ENCODE peak calls at places on chromosomes 11 and 22, in four cellular contexts. C is heart right ventricle, X is chondrocyte, Q is NCI-H1105 treated with DMSO at 0.1 percent for 48 hours. S is an unnamed sample.

GRCh38 chr11:64854534-64855502 is 10.4 kb upstream of the CDC42BPG start:
- DNase-seq in C (peak; percentile 80), X (peak; percentile 95), Q (no peak), S (no peak)

GRCh38 chr11:59551651-59552521 is 40.5 kb downstream of the OR4D9 start:
- DNase-seq in C (no peak), X (no peak), Q (no peak), S (peak; percentile 23)

GRCh38 chr11:47449541-47449940 is 605 bp upstream of the RAPSN start:
- DNase-seq in C (no peak), X (no peak), Q (no peak), S (no peak)

GRCh38 chr11:69721745-69722144 is 17.9 kb upstream of the FGF19 start:
- DNase-seq in C (no peak), X (no peak), Q (no peak), S (peak; percentile 11)

GRCh38 chr11:132258865-132259264 is 888.5 kb downstream of the NTM start:
- DNase-seq in C (no peak), X (no peak), Q (no peak), S (no peak)

GRCh38 chr11:118615282-118615979 is 8.0 kb downstream of the PHLDB1 start:
- DNase-seq in C (no peak), X (peak; percentile 72), Q (no peak), S (no peak)

GRCh38 chr11:73461844-73462435 is 85.7 kb downstream of the RELT start:
- DNase-seq in C (no peak), X (no peak), Q (no peak), S (no peak)

GRCh38 chr22:32677876-32678275 is 123.6 kb upstream of the TIMP3 start:
- DNase-seq in C (no peak), X (no peak), Q (no peak), S (no peak)

GRCh38 chr22:46618667-46619066 is 1.5 kb upstream of the GRAMD4 start:
- DNase-seq in C (peak; percentile 74), X (peak; percentile 87), Q (no peak), S (no peak)

S was measured in COR-L47.